ENCODE peak calls at places on chromosomes 5 and 9, in six cellular contexts. V is tibial artery, G is A673, M is lower lobe of right lung, X is H1, L is pancreas. C is an unnamed sample. For H3K4me1 and H3K27me3, the result is how much of the 10 kb centered on the place peaks cover.

GRCh38 chr5:98769256-98770157 is 4.0 kb upstream of the RGMB start:
- DNase-seq in V (peak), G (peak), X (peak), M (peak), L (no peak), C (peak)

GRCh38 chr5:107713228-107713627 is 42.5 kb upstream of the EFNA5 start:
- DNase-seq in M (no peak), X (no peak), V (no peak), G (no peak), L (no peak), C (no peak)

GRCh38 chr5:3393122-3393963 is 202.3 kb upstream of the IRX1 start:
- DNase-seq in X (no peak), M (no peak), L (no peak), V (no peak), G (no peak), C (no peak)

GRCh38 chr5:111580956-111581355 is 68.6 kb upstream of the STARD4 start:
- DNase-seq in V (no peak), L (no peak), M (no peak), X (no peak), G (no peak), C (no peak)

GRCh38 chr9:27518006-27518405 is 6.1 kb upstream of the IFNK start:
- DNase-seq in G (no peak), L (no peak), X (no peak), V (no peak), M (no peak), C (no peak)

GRCh38 chr9:137449931-137450537 is 8.9 kb upstream of the ENTPD8 start:
- DNase-seq in M (peak), X (no peak), V (no peak), G (no peak), L (peak), C (peak)

GRCh38 chr5:73661753-73662152 is 35.8 kb downstream of the ARHGEF28 start:
- DNase-seq in G (no peak), L (no peak), V (no peak), X (no peak), M (no peak), C (no peak)

GRCh38 chr5:15993334-15993733 is 186.3 kb downstream of the MARCHF11 start:
- DNase-seq in X (no peak), M (no peak), V (no peak), L (no peak), G (peak), C (no peak)

GRCh38 chr9:6827370-6827949 is 69.7 kb downstream of the KDM4C start:
- DNase-seq in X (peak), G (peak), L (no peak), M (no peak), V (no peak), C (no peak)

GRCh38 chr9:136122425-136123383 is 4.0 kb upstream of the TMEM250 start:
- DNase-seq in M (peak), G (peak), X (peak), V (peak), L (peak), C (peak)

GRCh38 chr9:22683393-22684075 is 236.9 kb downstream of the DMRTA1 start:
- DNase-seq in X (no peak), G (no peak), V (no peak), M (no peak), L (no peak), C (no peak)

GRCh38 chr9:136978073-136978864 is 965 bp downstream of the PTGDS start:
- DNase-seq in G (peak), X (peak), V (peak), L (peak), M (peak), C (peak)

GRCh38 chr5:100643473-100643872 is 108.3 kb downstream of the FAM174A start:
- DNase-seq in V (no peak), M (no peak), G (no peak), X (no peak), L (no peak), C (no peak)

GRCh38 chr9:88852794-88853193 is 138.5 kb upstream of the S1PR3 start:
- DNase-seq in L (no peak), V (no peak), G (peak), M (no peak), X (no peak), C (no peak)

GRCh38 chr5:146667633-146668032 is 151.6 kb upstream of the GPR151 start:
- DNase-seq in V (no peak), M (no peak), G (no peak), X (no peak), L (no peak), C (no peak)

GRCh38 chr9:128151343-128152132 is 2.3 kb downstream of the LCN2 start:
- DNase-seq in G (no peak), L (no peak), V (peak), X (no peak), M (peak), C (no peak)

GRCh38 chr9:88776717-88777497 is 214.4 kb upstream of the S1PR3 start:
- DNase-seq in X (no peak), M (no peak), G (no peak), V (no peak), L (no peak), C (no peak)

GRCh38 chr5:14416709-14417108 is 164.9 kb upstream of the OTULINL start:
- DNase-seq in M (no peak), V (no peak), L (no peak), X (no peak), G (no peak), C (no peak)

GRCh38 chr5:138369249-138369648 is 16.8 kb downstream of the KDM3B start:
- DNase-seq in V (no peak), L (no peak), M (no peak), X (no peak), G (no peak), C (no peak)

GRCh38 chr5:76938177-76938576 is 14.7 kb upstream of the CRHBP start:
- DNase-seq in G (no peak), X (no peak), V (no peak), M (no peak), L (no peak), C (no peak)

GRCh38 chr5:60972225-60972624 is 27.2 kb downstream of the NDUFAF2 start:
- DNase-seq in L (no peak), M (no peak), X (no peak), G (no peak), V (no peak), C (no peak)
- H3K4me1 ChIP-seq in L (under half), M (under half), X (under half), G (under half), V (under half), C (under half)

DNA sequence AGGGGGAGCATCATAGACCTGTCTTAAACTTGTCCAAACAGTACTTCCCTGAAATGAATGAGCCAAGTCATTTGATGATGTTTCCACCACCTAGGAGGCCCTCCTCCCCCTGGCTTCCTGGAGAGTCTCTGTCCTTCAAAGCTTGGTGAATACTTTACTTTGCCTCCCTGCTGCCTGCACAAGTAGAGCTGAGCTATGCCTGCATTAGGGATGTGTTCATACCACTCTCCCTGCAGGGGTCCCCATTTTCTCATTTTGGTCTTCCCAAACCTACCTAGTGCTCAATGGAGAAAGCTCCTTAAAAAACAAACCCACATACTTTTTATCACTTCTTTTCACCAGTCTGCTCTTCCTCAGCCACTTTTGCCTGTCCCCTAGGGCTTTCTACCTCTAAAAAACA is 7.7 kb downstream of the CCNI2 start:
- DNase-seq in G (peak), L (no peak), X (peak), V (no peak), M (no peak), C (no peak)
- TF ChIP-seq CTCF in G (peak), L (no peak), X (no peak), V (peak), M (peak), C (no peak)

GRCh38 chr9:131125288-131126058 is at the start of gene NUP214:
- DNase-seq in X (peak), L (peak), M (peak), G (peak), V (peak), C (peak)
- H3K27me3 ChIP-seq in X (under half), L (under half), M (under half), G (under half), V (under half), C (under half)

GRCh38 chr5:40397976-40398375 is 281.7 kb upstream of the PTGER4 start:
- DNase-seq in L (no peak), G (no peak), V (no peak), M (no peak), X (no peak), C (no peak)
- H3K4me1 ChIP-seq in L (under half), G (under half), V (under half), M (under half), X (under half), C (under half)

DNA sequence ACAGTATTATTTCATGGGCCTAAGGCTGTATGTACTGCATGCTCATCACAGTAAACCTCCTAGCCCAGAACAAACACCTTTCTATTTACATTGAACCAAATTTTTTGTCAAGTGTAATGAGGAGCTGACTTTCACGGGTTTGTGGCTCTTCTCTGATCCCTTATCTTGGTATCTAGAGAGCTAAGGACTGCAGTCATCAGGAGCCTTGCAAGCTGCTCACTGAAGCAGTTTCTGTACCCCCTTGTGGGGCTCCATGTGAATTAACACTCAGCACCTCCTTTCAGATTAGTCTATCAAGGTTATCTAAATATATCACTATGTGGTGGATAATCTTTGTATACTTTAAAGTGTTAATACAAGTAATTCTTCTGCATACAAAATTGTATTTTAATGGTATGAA is 108.2 kb downstream of the AUH start:
- DNase-seq in X (no peak), V (no peak), G (no peak), M (no peak), L (no peak), C (no peak)
- TF ChIP-seq CTCF in X (no peak), V (no peak), G (no peak), M (no peak), L (no peak), C (no peak)

DNA sequence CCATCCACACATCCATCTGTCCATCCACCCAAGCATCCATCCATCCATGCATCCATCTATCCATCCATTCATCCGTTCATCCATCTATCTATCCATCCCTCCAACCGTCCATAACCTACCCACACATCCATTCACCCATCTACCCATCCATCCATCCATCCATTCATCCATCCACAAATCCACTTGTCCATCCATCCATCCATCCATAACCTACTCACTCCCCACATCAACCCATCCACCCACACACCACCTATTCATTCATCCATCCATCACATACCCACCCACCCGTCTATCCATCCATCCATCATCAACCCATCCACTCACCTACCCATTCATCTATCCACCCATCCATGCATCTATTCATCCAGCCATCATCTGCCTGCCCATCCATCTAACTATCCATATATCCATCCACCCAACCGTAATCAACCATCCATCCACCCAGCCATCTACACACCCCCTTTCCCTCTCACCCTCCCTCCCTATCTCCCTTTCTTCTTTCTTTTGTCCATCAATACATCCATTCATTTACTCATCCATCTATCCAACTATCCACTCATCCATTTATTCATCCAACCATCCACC is 43.6 kb upstream of the CLPTM1L start:
- DNase-seq in M (no peak), G (no peak), X (no peak), L (no peak), V (no peak), C (no peak)
- H3K27me3 ChIP-seq in M (under half), G (half or more), X (under half), L (under half), V (half or more), C (under half)

DNA sequence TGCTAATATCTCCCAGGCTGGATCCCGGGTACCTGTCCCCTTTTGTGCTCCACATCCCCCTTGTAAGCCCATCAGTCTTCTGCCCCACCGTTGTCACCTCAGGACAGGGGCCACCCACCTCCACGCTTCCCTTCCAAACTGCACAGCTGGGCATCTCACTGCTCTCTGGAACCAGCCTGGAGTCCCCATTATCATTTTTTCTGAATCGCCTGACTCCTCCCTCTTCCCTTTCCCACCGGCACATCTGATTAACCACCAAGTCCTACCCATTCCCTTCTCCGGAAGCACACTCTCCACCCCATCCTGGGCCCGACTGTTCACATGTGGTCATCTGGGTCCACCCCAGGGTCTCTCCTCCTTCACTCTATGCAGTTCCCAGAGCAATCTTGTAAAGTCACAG is 53.9 kb downstream of the PSD2 start:
- DNase-seq in V (peak), L (no peak), G (no peak), M (no peak), X (no peak), C (no peak)
- H3K4me1 ChIP-seq in V (under half), L (under half), G (under half), M (under half), X (under half), C (under half)